ENCODE peak calls at places on chromosome 13, in seven cellular contexts. One of them, this sample, is unnamed.

GRCh38 chr13:105579821-105580707 is 955.4 kb downstream of the EFNB2 start:
- DNase-seq in fibroblast of mammary gland: no peak
- DNase-seq in cardiac fibroblast: no peak
- DNase-seq in stomach: no peak
- DNase-seq in neural crest cell: no peak
- DNase-seq in H9: no peak
- DNase-seq in GM20000: no peak
- DNase-seq in this sample: no peak

GRCh38 chr13:24718192-24718965 is 38.2 kb downstream of the ATP12A start:
- DNase-seq in neural crest cell: no peak
- DNase-seq in cardiac fibroblast: no peak
- DNase-seq in fibroblast of mammary gland: no peak
- DNase-seq in GM20000: no peak
- DNase-seq in H9: no peak
- DNase-seq in stomach: no peak
- DNase-seq in this sample: no peak

GRCh38 chr13:98013241-98013640 is 59.8 kb downstream of the IPO5 start:
- DNase-seq in stomach: no peak
- DNase-seq in H9: no peak
- DNase-seq in neural crest cell: no peak
- DNase-seq in fibroblast of mammary gland: no peak
- DNase-seq in cardiac fibroblast: no peak
- DNase-seq in GM20000: no peak
- DNase-seq in this sample: no peak

GRCh38 chr13:102555914-102556553 is 40.8 kb upstream of the TPP2 start:
- DNase-seq in GM20000: peak
- DNase-seq in neural crest cell: peak
- DNase-seq in stomach: no peak
- DNase-seq in cardiac fibroblast: peak
- DNase-seq in H9: no peak
- DNase-seq in fibroblast of mammary gland: peak
- DNase-seq in this sample: peak

GRCh38 chr13:109271991-109272454 is 514.4 kb downstream of the IRS2 start:
- DNase-seq in H9: no peak
- DNase-seq in neural crest cell: no peak
- DNase-seq in stomach: no peak
- DNase-seq in GM20000: no peak
- DNase-seq in cardiac fibroblast: no peak
- DNase-seq in fibroblast of mammary gland: peak
- DNase-seq in this sample: no peak

GRCh38 chr13:24651718-24652345 is 28.4 kb upstream of the ATP12A start:
- DNase-seq in stomach: no peak
- DNase-seq in GM20000: no peak
- DNase-seq in H9: no peak
- DNase-seq in fibroblast of mammary gland: no peak
- DNase-seq in cardiac fibroblast: no peak
- DNase-seq in neural crest cell: no peak
- DNase-seq in this sample: no peak

GRCh38 chr13:35393886-35394285 is 82.6 kb downstream of the MAB21L1 start:
- DNase-seq in H9: no peak
- DNase-seq in cardiac fibroblast: no peak
- DNase-seq in neural crest cell: no peak
- DNase-seq in fibroblast of mammary gland: no peak
- DNase-seq in stomach: no peak
- DNase-seq in GM20000: no peak
- DNase-seq in this sample: no peak

GRCh38 chr13:49653478-49653877 is 25.2 kb downstream of the ARL11 start:
- DNase-seq in H9: no peak
- DNase-seq in cardiac fibroblast: no peak
- DNase-seq in stomach: no peak
- DNase-seq in GM20000: no peak
- DNase-seq in neural crest cell: no peak
- DNase-seq in fibroblast of mammary gland: no peak
- DNase-seq in this sample: no peak

GRCh38 chr13:112799394-112799793 is 109.6 kb downstream of the ATP11A start:
- DNase-seq in H9: no peak
- DNase-seq in fibroblast of mammary gland: no peak
- DNase-seq in cardiac fibroblast: no peak
- DNase-seq in GM20000: no peak
- DNase-seq in stomach: no peak
- DNase-seq in neural crest cell: no peak
- DNase-seq in this sample: no peak
- TF ChIP-seq CTCF in H9: no peak
- TF ChIP-seq CTCF in fibroblast of mammary gland: no peak
- TF ChIP-seq CTCF in cardiac fibroblast: no peak
- TF ChIP-seq CTCF in GM20000: no peak
- TF ChIP-seq CTCF in stomach: no peak
- TF ChIP-seq CTCF in neural crest cell: no peak
- TF ChIP-seq CTCF in this sample: no peak

GRCh38 chr13:26502826-26503225 is 54.7 kb upstream of the WASF3 start:
- DNase-seq in neural crest cell: no peak
- DNase-seq in GM20000: no peak
- DNase-seq in H9: peak
- DNase-seq in fibroblast of mammary gland: peak
- DNase-seq in stomach: no peak
- DNase-seq in cardiac fibroblast: peak
- DNase-seq in this sample: peak
- TF ChIP-seq CTCF in neural crest cell: no peak
- TF ChIP-seq CTCF in GM20000: no peak
- TF ChIP-seq CTCF in H9: peak
- TF ChIP-seq CTCF in fibroblast of mammary gland: peak
- TF ChIP-seq CTCF in stomach: no peak
- TF ChIP-seq CTCF in cardiac fibroblast: peak
- TF ChIP-seq CTCF in this sample: no peak

GRCh38 chr13:30044932-30045331 is 194.5 kb upstream of the UBL3 start:
- DNase-seq in cardiac fibroblast: no peak
- DNase-seq in fibroblast of mammary gland: no peak
- DNase-seq in GM20000: no peak
- DNase-seq in H9: no peak
- DNase-seq in stomach: no peak
- DNase-seq in neural crest cell: no peak
- DNase-seq in this sample: no peak

GRCh38 chr13:30043631-30043925 is 193.2 kb upstream of the UBL3 start:
- DNase-seq in GM20000: no peak
- DNase-seq in cardiac fibroblast: no peak
- DNase-seq in stomach: no peak
- DNase-seq in neural crest cell: no peak
- DNase-seq in fibroblast of mammary gland: no peak
- DNase-seq in H9: no peak
- DNase-seq in this sample: no peak

GRCh38 chr13:30045916-30046704 is 195.7 kb upstream of the UBL3 start:
- DNase-seq in stomach: no peak
- DNase-seq in neural crest cell: no peak
- DNase-seq in cardiac fibroblast: peak
- DNase-seq in H9: no peak
- DNase-seq in fibroblast of mammary gland: peak
- DNase-seq in GM20000: no peak
- DNase-seq in this sample: peak

GRCh38 chr13:30049692-30050091 is 199.3 kb upstream of the UBL3 start:
- DNase-seq in neural crest cell: no peak
- DNase-seq in cardiac fibroblast: no peak
- DNase-seq in fibroblast of mammary gland: no peak
- DNase-seq in stomach: no peak
- DNase-seq in GM20000: no peak
- DNase-seq in H9: no peak
- DNase-seq in this sample: peak

GRCh38 chr13:30047154-30047874 is 196.9 kb upstream of the UBL3 start:
- DNase-seq in cardiac fibroblast: no peak
- DNase-seq in neural crest cell: no peak
- DNase-seq in stomach: no peak
- DNase-seq in fibroblast of mammary gland: no peak
- DNase-seq in H9: no peak
- DNase-seq in GM20000: no peak
- DNase-seq in this sample: no peak
- TF ChIP-seq CTCF in cardiac fibroblast: no peak
- TF ChIP-seq CTCF in neural crest cell: no peak
- TF ChIP-seq CTCF in stomach: no peak
- TF ChIP-seq CTCF in fibroblast of mammary gland: no peak
- TF ChIP-seq CTCF in H9: no peak
- TF ChIP-seq CTCF in GM20000: no peak
- TF ChIP-seq CTCF in this sample: no peak

GRCh38 chr13:20116213-20116612 is 44.6 kb downstream of the GJA3 start:
- DNase-seq in GM20000: no peak
- DNase-seq in stomach: no peak
- DNase-seq in neural crest cell: no peak
- DNase-seq in H9: no peak
- DNase-seq in fibroblast of mammary gland: no peak
- DNase-seq in cardiac fibroblast: no peak
- DNase-seq in this sample: no peak
- TF ChIP-seq CTCF in GM20000: no peak
- TF ChIP-seq CTCF in stomach: no peak
- TF ChIP-seq CTCF in neural crest cell: no peak
- TF ChIP-seq CTCF in H9: peak
- TF ChIP-seq CTCF in fibroblast of mammary gland: no peak
- TF ChIP-seq CTCF in cardiac fibroblast: no peak
- TF ChIP-seq CTCF in this sample: peak

DNA sequence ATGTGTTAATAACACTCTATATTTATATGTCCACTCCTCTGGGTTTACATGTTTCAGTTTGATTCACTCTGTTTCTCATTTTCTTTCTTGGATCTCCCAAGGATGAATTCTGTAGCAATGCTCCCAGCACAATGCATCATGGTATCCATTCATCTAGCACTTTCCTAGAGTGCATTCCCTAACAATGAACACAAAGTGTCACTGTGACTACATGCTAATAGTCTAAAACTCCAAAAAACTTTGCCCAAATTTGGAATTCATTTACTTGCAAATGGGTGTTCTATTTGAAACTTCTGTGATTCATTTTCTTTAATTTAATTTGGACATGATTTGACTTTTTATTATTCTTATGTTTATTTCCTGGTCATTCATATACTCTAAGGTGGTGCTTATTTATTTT is 286.3 kb downstream of the POU4F1 start:
- DNase-seq in cardiac fibroblast: peak
- DNase-seq in H9: no peak
- DNase-seq in GM20000: no peak
- DNase-seq in fibroblast of mammary gland: no peak
- DNase-seq in stomach: no peak
- DNase-seq in neural crest cell: no peak
- DNase-seq in this sample: no peak
- TF ChIP-seq CTCF in cardiac fibroblast: peak
- TF ChIP-seq CTCF in H9: peak
- TF ChIP-seq CTCF in GM20000: no peak
- TF ChIP-seq CTCF in fibroblast of mammary gland: peak
- TF ChIP-seq CTCF in stomach: no peak
- TF ChIP-seq CTCF in neural crest cell: peak
- TF ChIP-seq CTCF in this sample: no peak

This sample was measured in HFFc6.